ENCODE peak calls at places on chromosomes 5 and 9, in seven cellular contexts. S, A, B, V, O, Q and L are unnamed samples.

GRCh38 chr5:143066556-143067281 is 296.5 kb downstream of the ARHGAP26 start:
- DNase-seq in B (no peak), Q (peak), O (no peak), V (no peak), S (peak), A (peak), L (peak)

GRCh38 chr5:115494570-115495289 is 49.8 kb downstream of the FEM1C start:
- DNase-seq in V (no peak), A (no peak), B (no peak), O (no peak), Q (no peak), S (no peak), L (no peak)

GRCh38 chr9:96555567-96556386 is 63.9 kb downstream of the CDC14B start:
- DNase-seq in O (no peak), B (no peak), A (peak), V (no peak), Q (no peak), S (peak), L (peak)

GRCh38 chr9:18109670-18110069 is 364.3 kb upstream of the ADAMTSL1 start:
- DNase-seq in A (no peak), S (no peak), V (no peak), O (no peak), B (no peak), Q (no peak), L (no peak)

GRCh38 chr9:105299190-105299854 is 54.9 kb downstream of the SLC44A1 start:
- DNase-seq in O (peak), V (no peak), Q (no peak), B (no peak), A (peak), S (peak), L (no peak)

GRCh38 chr5:180161420-180162303 is 47.3 kb downstream of the RASGEF1C start:
- DNase-seq in A (no peak), S (no peak), Q (no peak), O (no peak), V (peak), B (peak), L (no peak)

GRCh38 chr9:128429505-128430086 is 8.9 kb downstream of the CERCAM start:
- DNase-seq in A (no peak), V (no peak), B (no peak), S (no peak), Q (no peak), O (no peak), L (no peak)

GRCh38 chr9:137172907-137173794 is 1.3 kb upstream of the TMEM210 start:
- DNase-seq in O (peak), Q (no peak), V (no peak), B (no peak), S (no peak), A (no peak), L (no peak)

GRCh38 chr9:34127035-34127948 is 794 bp upstream of the DCAF12 start:
- DNase-seq in S (no peak), B (no peak), V (no peak), O (peak), Q (no peak), A (no peak), L (no peak)

GRCh38 chr5:155342956-155343355 is 329.4 kb downstream of the KIF4B start:
- DNase-seq in S (no peak), Q (no peak), V (no peak), O (no peak), B (no peak), A (no peak), L (no peak)

DNA sequence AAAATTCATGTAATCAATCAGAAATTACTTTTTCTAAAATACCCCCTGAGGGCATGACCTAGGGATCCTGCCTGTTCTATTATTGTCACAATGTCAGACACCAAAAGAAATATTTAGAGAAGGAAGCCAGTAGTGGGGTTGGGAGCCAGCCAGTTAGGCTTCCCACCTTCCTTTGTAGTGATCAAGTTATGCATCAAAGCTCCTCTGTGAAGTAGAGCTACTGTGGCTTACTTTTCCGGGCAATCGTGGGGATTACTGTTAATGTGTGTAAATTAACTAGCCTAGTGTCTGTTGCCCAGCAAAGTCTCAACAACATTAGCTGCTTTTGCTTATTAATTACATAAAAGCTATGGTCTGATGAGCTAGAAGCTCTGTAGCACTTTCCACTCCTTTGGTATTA is 109.0 kb upstream of the PCAT7 start:
- DNase-seq in A (no peak), B (no peak), O (no peak), V (peak), S (no peak), Q (no peak), L (no peak)
- TF ChIP-seq EZH2 in A (no peak), B (no peak), O (no peak), V (no peak), S (no peak), Q (no peak), L (no peak)

GRCh38 chr9:129664664-129665007 is 811 bp upstream of the PRRX2 start:
- DNase-seq in B (peak), V (peak), S (no peak), Q (no peak), A (no peak), O (no peak), L (no peak)
- TF ChIP-seq EZH2 in B (peak), V (no peak), S (no peak), Q (no peak), A (no peak), O (no peak), L (no peak)

GRCh38 chr9:32783168-32783891 is at the start of gene TMEM215:
- DNase-seq in S (no peak), V (peak), Q (no peak), B (peak), O (peak), A (no peak), L (peak)
- TF ChIP-seq EZH2 in S (no peak), V (peak), Q (no peak), B (no peak), O (no peak), A (peak), L (peak)

DNA sequence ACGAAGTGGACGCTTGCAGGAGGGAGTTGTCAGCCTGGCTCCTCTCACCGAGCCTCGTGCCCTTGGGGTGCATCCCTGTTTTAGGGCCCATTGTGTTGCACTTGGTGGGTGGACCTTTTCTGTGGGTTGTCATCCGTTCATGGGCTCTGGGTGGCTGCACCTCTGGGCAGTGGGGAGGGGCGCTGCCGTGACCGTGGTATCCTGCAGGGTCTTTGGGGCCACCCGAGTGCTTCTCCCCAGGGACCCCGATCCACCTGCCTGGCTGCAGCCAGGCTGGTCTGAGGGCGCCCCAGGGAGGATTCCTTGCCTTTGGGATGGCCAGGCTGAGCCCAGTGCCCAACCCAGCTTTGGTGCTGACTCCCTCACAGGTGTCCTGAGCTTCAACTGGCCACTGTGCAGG is 41.0 kb upstream of the UBAC1 start:
- DNase-seq in Q (no peak), V (no peak), B (no peak), S (no peak), A (no peak), O (no peak), L (no peak)
- TF ChIP-seq EZH2 in Q (no peak), V (no peak), B (no peak), S (no peak), A (no peak), O (no peak), L (no peak)

GRCh38 chr9:14992025-14992424 is 81.8 kb upstream of the FREM1 start:
- DNase-seq in O (no peak), S (peak), Q (no peak), V (no peak), B (no peak), A (no peak), L (peak)
- TF ChIP-seq EZH2 in O (no peak), S (no peak), Q (no peak), V (no peak), B (no peak), A (no peak), L (no peak)

DNA sequence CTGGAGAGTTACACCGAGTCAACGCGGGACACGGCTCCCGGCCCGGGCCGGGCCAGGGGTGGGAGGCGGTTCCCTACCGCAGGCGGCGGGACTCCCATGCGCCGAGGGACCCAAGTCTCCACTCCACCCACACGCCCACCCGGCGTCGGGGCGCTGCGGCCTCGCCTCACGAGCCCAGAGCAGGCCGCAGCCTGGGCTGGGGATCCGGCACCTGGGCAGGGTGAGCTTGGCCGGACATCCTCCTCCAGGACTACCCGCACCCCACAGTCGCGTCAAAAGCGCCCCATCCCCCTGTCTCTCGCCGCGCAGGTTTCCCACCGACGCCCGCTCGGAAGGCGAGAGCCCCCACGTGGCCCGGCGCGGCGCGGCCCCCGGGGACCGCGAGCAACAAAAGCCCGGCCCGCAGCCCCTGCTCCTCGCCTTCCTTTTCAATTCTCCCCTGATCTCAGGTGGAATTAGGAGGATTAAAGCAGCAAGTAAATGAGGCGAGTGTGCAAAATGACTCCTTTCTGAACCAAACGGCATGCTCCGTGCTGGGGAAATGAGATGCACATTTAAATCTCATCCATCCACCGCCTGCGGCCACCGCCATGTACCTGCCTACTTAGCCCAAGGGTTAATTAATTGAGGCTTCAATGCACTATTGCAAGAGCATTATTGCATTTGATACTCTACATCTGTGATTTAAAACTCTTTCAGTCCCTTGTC is 196.6 kb upstream of the TBCA start:
- DNase-seq in B (peak), O (no peak), Q (no peak), S (peak), A (no peak), V (peak), L (no peak)
- TF ChIP-seq EZH2 in B (peak), O (no peak), Q (no peak), S (no peak), A (peak), V (peak), L (peak)

GRCh38 chr9:132592451-132592850 is 10.0 kb downstream of the BARHL1 start:
- DNase-seq in V (peak), O (no peak), S (no peak), Q (no peak), B (peak), A (no peak), L (no peak)
- TF ChIP-seq EZH2 in V (no peak), O (no peak), S (no peak), Q (no peak), B (peak), A (no peak), L (no peak)

GRCh38 chr5:73625905-73626811 is at the start of gene ARHGEF28:
- DNase-seq in S (peak), B (peak), A (peak), O (peak), V (peak), Q (no peak), L (peak)

GRCh38 chr5:73629456-73629855 is 3.5 kb downstream of the ARHGEF28 start:
- DNase-seq in Q (no peak), B (no peak), V (no peak), S (no peak), A (no peak), O (no peak), L (no peak)

GRCh38 chr5:73625314-73625904 is 587 bp upstream of the ARHGEF28 start:
- DNase-seq in O (no peak), Q (no peak), A (peak), V (no peak), S (no peak), B (no peak), L (peak)

GRCh38 chr5:73624888-73625287 is 1.1 kb upstream of the ARHGEF28 start:
- DNase-seq in O (no peak), S (no peak), V (no peak), A (no peak), Q (no peak), B (peak), L (no peak)

GRCh38 chr5:73626814-73627313 is 868 bp downstream of the ARHGEF28 start:
- DNase-seq in S (no peak), O (no peak), V (no peak), Q (no peak), B (no peak), A (no peak), L (no peak)
- TF ChIP-seq EZH2 in S (no peak), O (no peak), V (no peak), Q (no peak), B (peak), A (no peak), L (no peak)